ENCODE peak calls at places on chromosomes 12 and 14, in four cellular contexts. M is HL-60, W is sigmoid colon, C is breast epithelium. F is an unnamed sample.

GRCh38 chr12:52878507-52879393 is 26.1 kb downstream of the KRT8 start:
- DNase-seq in M (no peak), W (no peak), C (no peak), F (no peak)

GRCh38 chr14:32546246-32546645 is 217.1 kb downstream of the AKAP6 start:
- DNase-seq in M (no peak), W (no peak), C (no peak), F (no peak)

GRCh38 chr14:70303528-70304293 is 55.8 kb downstream of the COX16 start:
- DNase-seq in M (no peak), W (no peak), C (no peak), F (no peak)

GRCh38 chr12:6295187-6295811 is 15.2 kb upstream of the PLEKHG6 start:
- DNase-seq in M (no peak), W (peak), C (peak), F (peak)

GRCh38 chr12:77087427-77087826 is 22.1 kb upstream of the E2F7 start:
- DNase-seq in M (no peak), W (no peak), C (no peak), F (peak)

GRCh38 chr14:101188571-101188915 is 285.0 kb upstream of the RTL1 start:
- DNase-seq in M (no peak), W (no peak), C (peak), F (no peak)

GRCh38 chr12:119444462-119445044 is 110.0 kb downstream of the CCDC60 start:
- DNase-seq in M (peak), W (no peak), C (no peak), F (peak)

GRCh38 chr14:102868956-102869531 is 53.4 kb upstream of the AMN start:
- DNase-seq in M (no peak), W (no peak), C (no peak), F (no peak)

GRCh38 chr12:85733441-85733840 is 102.8 kb downstream of the RASSF9 start:
- DNase-seq in M (no peak), W (no peak), C (no peak), F (peak)

GRCh38 chr12:96099986-96100385 is 64.6 kb upstream of the LTA4H start:
- DNase-seq in M (no peak), W (no peak), C (no peak), F (peak)

GRCh38 chr14:51291016-51291415 is 51.0 kb downstream of the TMX1 start:
- DNase-seq in M (no peak), W (no peak), C (no peak), F (no peak)

GRCh38 chr12:64081020-64081419 is 141.1 kb downstream of the KICS2 start:
- DNase-seq in M (no peak), W (no peak), C (no peak), F (no peak)

GRCh38 chr12:39065455-39065854 is 160.1 kb upstream of the CPNE8 start:
- DNase-seq in M (no peak), W (no peak), C (no peak), F (no peak)

GRCh38 chr12:13947237-13947945 is 34.0 kb downstream of the GRIN2B start:
- DNase-seq in M (no peak), W (no peak), C (no peak), F (no peak)

GRCh38 chr12:14138495-14138894 is 157.1 kb upstream of the GRIN2B start:
- DNase-seq in M (no peak), W (no peak), C (no peak), F (no peak)

GRCh38 chr14:102317564-102318248 is 1.8 kb upstream of the ZNF839 start:
- DNase-seq in M (peak), W (peak), C (peak), F (peak)

GRCh38 chr12:53327435-53328042 is 6.1 kb upstream of the AAAS start:
- DNase-seq in M (no peak), W (no peak), C (no peak), F (peak)

GRCh38 chr14:100644784-100645183 is 57.6 kb upstream of the BEGAIN start:
- DNase-seq in M (no peak), W (no peak), C (no peak), F (no peak)

GRCh38 chr12:90027889-90028570 is 319.4 kb upstream of the ATP2B1 start:
- DNase-seq in M (no peak), W (no peak), C (no peak), F (no peak)

GRCh38 chr12:28017873-28018255 is 45.3 kb upstream of the PTHLH start:
- DNase-seq in M (no peak), W (no peak), C (no peak), F (no peak)

GRCh38 chr12:25557830-25558436 is 4.8 kb upstream of the LMNTD1 start:
- DNase-seq in M (no peak), W (no peak), C (no peak), F (peak)

GRCh38 chr12:91967590-91967989 is 178.1 kb downstream of the BTG1 start:
- DNase-seq in M (no peak), W (no peak), C (no peak), F (no peak)

GRCh38 chr12:63276537-63277365 is 125.8 kb upstream of the AVPR1A start:
- DNase-seq in M (no peak), W (no peak), C (no peak), F (peak)

GRCh38 chr12:123267991-123268843 is 3.4 kb downstream of the CDK2AP1 start:
- DNase-seq in M (no peak), W (no peak), C (no peak), F (peak)

GRCh38 chr14:29743566-29743965 is 184.1 kb downstream of the PRKD1 start:
- DNase-seq in M (no peak), W (peak), C (no peak), F (no peak)

GRCh38 chr14:46197856-46198255 is 453.7 kb downstream of the RPL10L start:
- DNase-seq in M (no peak), W (no peak), C (no peak), F (no peak)

GRCh38 chr12:24617471-24617870 is 331.4 kb downstream of the BCAT1 start:
- DNase-seq in M (no peak), W (no peak), C (no peak), F (peak)

GRCh38 chr12:57899010-57899662 is 42.2 kb upstream of the ATP23 start:
- DNase-seq in M (no peak), W (peak), C (peak), F (peak)

GRCh38 chr14:22122227-22123187 is 448.9 kb upstream of the OR4E1 start:
- DNase-seq in M (no peak), W (no peak), C (no peak), F (no peak)

GRCh38 chr12:480831-481230 is 21.1 kb downstream of the B4GALNT3 start:
- DNase-seq in M (no peak), W (no peak), C (no peak), F (peak)

GRCh38 chr14:80621701-80622100 is 319.8 kb downstream of the CEP128 start:
- DNase-seq in M (no peak), W (no peak), C (no peak), F (peak)

GRCh38 chr12:84508325-84508861 is 404.2 kb downstream of the SLC6A15 start:
- DNase-seq in M (no peak), W (peak), C (no peak), F (no peak)

GRCh38 chr12:14920475-14921126 is 17.7 kb downstream of the ERP27 start:
- DNase-seq in M (no peak), W (no peak), C (no peak), F (no peak)

GRCh38 chr14:32413967-32414640 is 85.0 kb downstream of the AKAP6 start:
- DNase-seq in M (no peak), W (no peak), C (no peak), F (peak)

GRCh38 chr14:78933948-78934524 is 763.9 kb downstream of the NRXN3 start:
- DNase-seq in M (no peak), W (no peak), C (no peak), F (peak)

GRCh38 chr14:96602186-96602585 is 100.0 kb downstream of the PAPOLA start:
- DNase-seq in M (peak), W (no peak), C (no peak), F (no peak)

GRCh38 chr12:131893605-131894312 is 663 bp upstream of the ULK1 start:
- DNase-seq in M (no peak), W (no peak), C (no peak), F (no peak)
- TF ChIP-seq POLR2AphosphoS5 in M (no peak), W (no peak), C (no peak), F (no peak)

GRCh38 chr12:120536064-120536791 is 2.1 kb downstream of the RNF10 start:
- DNase-seq in M (no peak), W (peak), C (no peak), F (peak)
- TF ChIP-seq POLR2AphosphoS5 in M (no peak), W (no peak), C (no peak), F (no peak)

GRCh38 chr12:124607681-124608425 is 40.4 kb upstream of the NCOR2 start:
- DNase-seq in M (no peak), W (no peak), C (no peak), F (no peak)

GRCh38 chr12:124608451-124608870 is 41.0 kb upstream of the NCOR2 start:
- DNase-seq in M (peak), W (no peak), C (no peak), F (no peak)

GRCh38 chr12:124610629-124611558 is 43.5 kb upstream of the NCOR2 start:
- DNase-seq in M (no peak), W (no peak), C (no peak), F (no peak)

GRCh38 chr12:124610021-124610606 is 42.7 kb upstream of the NCOR2 start:
- DNase-seq in M (no peak), W (no peak), C (no peak), F (no peak)

GRCh38 chr12:124609041-124609984 is 41.9 kb upstream of the NCOR2 start:
- DNase-seq in M (peak), W (peak), C (peak), F (peak)
- TF ChIP-seq POLR2AphosphoS5 in M (peak), W (peak), C (peak), F (peak)

GRCh38 chr12:30972035-30972434 is 45.5 kb downstream of the TSPAN11 start:
- DNase-seq in M (no peak), W (no peak), C (no peak), F (no peak)
- TF ChIP-seq POLR2AphosphoS5 in M (no peak), W (no peak), C (no peak), F (no peak)

GRCh38 chr14:61524211-61524806 is 171.0 kb upstream of the HIF1A start:
- DNase-seq in M (no peak), W (no peak), C (no peak), F (peak)
- TF ChIP-seq POLR2AphosphoS5 in M (no peak), W (peak), C (no peak), F (peak)